ENCODE peak calls at places on chromosomes 13 and 19, in four cellular contexts. Y is tibial nerve, H is uterus, G is left ventricle myocardium inferior. I is an unnamed sample.

GRCh38 chr13:90591927-90592268 is 755.6 kb upstream of the MIR17HG start:
- DNase-seq in Y (no peak), G (no peak), H (no peak), I (no peak)

GRCh38 chr19:42198676-42199439 is 18.6 kb downstream of the DEDD2 start:
- DNase-seq in H (no peak), G (no peak), Y (no peak), I (no peak)

GRCh38 chr19:55370305-55370988 is at the start of gene IL11:
- DNase-seq in G (no peak), Y (no peak), H (no peak), I (no peak)

GRCh38 chr19:32869369-32870153 is at the start of gene SLC7A9:
- DNase-seq in H (no peak), Y (no peak), G (no peak), I (no peak)

GRCh38 chr19:18912933-18913332 is 6.3 kb downstream of the COPE start:
- DNase-seq in G (no peak), Y (no peak), H (no peak), I (no peak)

GRCh38 chr19:31214086-31214485 is 135.2 kb downstream of the TSHZ3 start:
- DNase-seq in Y (no peak), H (peak; percentile 49), G (peak; percentile 19), I (peak; percentile 38)

GRCh38 chr19:49938662-49939061 is 9.4 kb upstream of the NUP62 start:
- DNase-seq in H (no peak), G (no peak), Y (no peak), I (no peak)

GRCh38 chr19:55418185-55418584 is 10.6 kb upstream of the UBE2S start:
- DNase-seq in Y (no peak), G (no peak), H (no peak), I (peak; percentile 48)

GRCh38 chr19:31676271-31677004 is 327.2 kb upstream of the TSHZ3 start:
- DNase-seq in Y (no peak), G (no peak), H (no peak), I (no peak)

GRCh38 chr19:2271516-2272103 is 10.4 kb downstream of the PEAK3 start:
- DNase-seq in Y (no peak), H (peak; percentile 40), G (no peak), I (no peak)

GRCh38 chr13:48857576-48857975 is 118.1 kb upstream of the FNDC3A start:
- DNase-seq in Y (no peak), H (no peak), G (no peak), I (no peak)

GRCh38 chr13:51599444-51600176 is 15.3 kb downstream of the WDFY2 start:
- DNase-seq in G (no peak), H (no peak), Y (no peak), I (no peak)

GRCh38 chr19:34418300-34418699 is 9.9 kb upstream of the UBA2 start:
- DNase-seq in Y (no peak), H (no peak), G (no peak), I (no peak)

GRCh38 chr13:100244431-100244830 is 155.5 kb downstream of the PCCA start:
- DNase-seq in H (no peak), G (no peak), Y (no peak), I (no peak)

GRCh38 chr19:45173816-45174215 is 4.2 kb downstream of the TRAPPC6A start:
- DNase-seq in H (no peak), G (no peak), Y (no peak), I (no peak)

GRCh38 chr13:93951153-93951552 is 528.3 kb downstream of the DCT start:
- DNase-seq in G (no peak), Y (no peak), H (no peak), I (no peak)

GRCh38 chr19:46571495-46571894 is 29.6 kb upstream of the CALM3 start:
- DNase-seq in Y (no peak), H (no peak), G (no peak), I (no peak)

GRCh38 chr13:51729853-51730553 is 74.0 kb downstream of the DHRS12 start:
- DNase-seq in H (peak; percentile 75), Y (no peak), G (no peak), I (no peak)

GRCh38 chr19:6464070-6464873 is at the start of gene CRB3:
- DNase-seq in Y (no peak), H (no peak), G (no peak), I (peak; percentile 90)

GRCh38 chr19:18939163-18939562 is 1.9 kb downstream of the HOMER3 start:
- DNase-seq in Y (no peak), G (no peak), H (no peak), I (no peak)

GRCh38 chr13:50130686-50131051 is 115.4 kb downstream of the KCNRG start:
- DNase-seq in Y (no peak), H (no peak), G (peak; percentile 38), I (no peak)

GRCh38 chr13:100128373-100128772 is 39.5 kb downstream of the PCCA start:
- DNase-seq in G (no peak), H (no peak), Y (no peak), I (no peak)

GRCh38 chr13:107964356-107964755 is 251.0 kb downstream of the LIG4 start:
- DNase-seq in H (no peak), Y (no peak), G (no peak), I (no peak)

GRCh38 chr13:93309886-93310520 is 83.4 kb downstream of the GPC6 start:
- DNase-seq in Y (no peak), G (no peak), H (no peak), I (no peak)

GRCh38 chr19:29666634-29667389 is 1.6 kb downstream of the PLEKHF1 start:
- DNase-seq in G (peak; percentile 79), Y (peak; percentile 60), H (peak; percentile 82), I (peak; percentile 70)

GRCh38 chr19:49149652-49150105 is 5.5 kb downstream of the HRC start:
- DNase-seq in Y (no peak), G (peak; percentile 61), H (peak; percentile 70), I (peak; percentile 43)

GRCh38 chr19:7010722-7011593 is 10.3 kb downstream of the MBD3L2B start:
- DNase-seq in Y (no peak), H (no peak), G (no peak), I (no peak)

DNA sequence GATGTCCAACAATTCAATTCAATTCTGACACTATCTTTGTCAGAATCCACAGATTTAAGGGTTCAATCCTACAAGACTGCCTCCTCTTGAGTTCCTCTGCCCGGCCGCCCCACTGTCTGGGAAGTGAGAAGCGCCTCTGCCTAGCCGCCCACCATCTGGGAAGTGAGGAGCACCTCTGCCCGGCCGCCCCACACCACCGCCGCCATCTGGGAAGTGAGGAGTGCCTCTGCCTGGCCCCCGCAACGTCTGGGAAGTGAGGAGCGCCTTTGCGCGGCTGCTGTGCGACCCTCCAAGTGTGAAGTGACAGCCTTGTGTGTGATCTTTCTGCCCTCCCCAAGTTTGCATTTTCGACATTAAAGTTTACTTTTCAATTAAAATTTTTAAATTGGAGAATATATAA is 6.0 kb downstream of the ZNF614 start:
- DNase-seq in G (no peak), Y (no peak), H (no peak), I (no peak)
- H3K9me3 ChIP-seq in G (peaks cover 84% of the 10 kb centered on the region), Y (peaks cover 96% of the 10 kb centered on the region), H (peaks cover 61% of the 10 kb centered on the region), I (no peaks in the 10 kb centered on the region)

DNA sequence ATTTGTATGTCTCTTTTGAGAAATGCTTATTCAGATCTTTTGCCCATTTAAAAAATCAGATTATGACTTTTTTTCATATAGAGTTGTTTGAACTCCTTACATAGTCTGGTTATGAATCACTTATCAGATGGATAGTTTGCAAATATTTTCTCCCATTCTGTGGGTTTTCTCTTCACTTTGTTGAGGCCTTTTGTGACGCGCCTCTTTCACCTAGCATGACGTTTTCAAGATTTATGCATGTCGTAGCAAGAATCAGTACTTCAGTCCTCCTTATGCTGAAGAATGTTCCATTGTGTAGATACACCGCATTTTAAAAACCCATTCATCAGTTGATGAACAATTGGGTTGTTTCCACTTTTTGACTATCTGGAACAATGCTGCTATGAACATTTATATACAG is 13.4 kb downstream of the PABPC3 start:
- DNase-seq in G (no peak), Y (no peak), H (no peak), I (no peak)
- H3K9me3 ChIP-seq in G (no peaks in the 10 kb centered on the region), Y (no peaks in the 10 kb centered on the region), H (no peaks in the 10 kb centered on the region), I (no peaks in the 10 kb centered on the region)

GRCh38 chr19:43910884-43911283 is 24.2 kb downstream of the ZNF45 start:
- DNase-seq in H (no peak), Y (no peak), G (no peak), I (no peak)
- H3K9me3 ChIP-seq in H (peaks cover 79% of the 10 kb centered on the region), Y (peaks cover 98% of the 10 kb centered on the region), G (peaks cover 99% of the 10 kb centered on the region), I (peaks cover 4% of the 10 kb centered on the region)

GRCh38 chr13:113468029-113468428 is 14.7 kb upstream of the ADPRHL1 start:
- DNase-seq in Y (no peak), G (no peak), H (no peak), I (no peak)

GRCh38 chr13:113470073-113470472 is 16.8 kb upstream of the ADPRHL1 start:
- DNase-seq in Y (no peak), G (no peak), H (no peak), I (no peak)

GRCh38 chr13:113466321-113466836 is 13.1 kb upstream of the ADPRHL1 start:
- DNase-seq in G (no peak), H (no peak), Y (no peak), I (no peak)

GRCh38 chr13:113469582-113469981 is 16.3 kb upstream of the ADPRHL1 start:
- DNase-seq in H (no peak), G (no peak), Y (no peak), I (no peak)

DNA sequence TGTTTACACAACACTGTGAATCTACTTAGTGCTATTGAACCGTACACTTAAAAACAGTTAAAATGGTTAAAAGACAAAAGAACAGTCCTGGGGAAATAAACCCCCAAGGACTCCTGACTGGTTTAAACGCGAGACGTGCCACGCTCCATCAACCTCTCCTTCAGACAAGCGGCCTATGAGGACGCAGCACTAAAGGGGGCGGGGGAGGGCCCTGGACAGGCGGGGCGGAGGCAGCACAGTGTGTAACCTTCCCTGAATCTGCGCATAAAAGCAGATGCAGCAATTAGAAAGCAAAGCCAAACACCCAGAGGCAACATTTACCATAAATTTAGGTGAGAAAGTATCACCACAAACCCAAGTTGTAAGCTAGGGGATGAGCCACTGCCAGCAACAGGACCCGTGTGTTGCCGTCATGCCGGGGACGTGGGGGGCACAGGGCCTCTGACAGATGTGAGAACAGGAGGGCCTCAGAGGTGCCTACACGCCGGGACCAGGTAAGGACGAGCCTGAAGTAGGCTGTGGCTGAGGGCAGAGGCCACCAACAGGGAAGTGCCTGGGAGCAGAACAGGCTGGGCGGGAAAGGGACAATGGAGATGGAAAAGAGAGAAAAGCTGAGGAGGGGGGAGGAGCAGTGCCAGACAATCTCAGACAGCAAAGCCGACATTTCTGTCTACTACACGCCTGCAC is 15.3 kb upstream of the ADPRHL1 start:
- DNase-seq in Y (no peak), H (no peak), G (no peak), I (no peak)
- H3K9me3 ChIP-seq in Y (no peaks in the 10 kb centered on the region), H (no peaks in the 10 kb centered on the region), G (no peaks in the 10 kb centered on the region), I (no peaks in the 10 kb centered on the region)

GRCh38 chr19:58098682-58098998 is 609 bp upstream of the ZSCAN18 start:
- DNase-seq in H (no peak), G (no peak), Y (no peak), I (no peak)
- H3K9me3 ChIP-seq in H (no peaks in the 10 kb centered on the region), G (peaks cover 66% of the 10 kb centered on the region), Y (peaks cover 62% of the 10 kb centered on the region), I (no peaks in the 10 kb centered on the region)

GRCh38 chr19:56577719-56578602 is 10.7 kb downstream of the ZNF470 start:
- DNase-seq in H (no peak), G (no peak), Y (no peak), I (no peak)
- H3K9me3 ChIP-seq in H (peaks cover 96% of the 10 kb centered on the region), G (peaks cover 100% of the 10 kb centered on the region), Y (peaks cover 100% of the 10 kb centered on the region), I (peaks cover 9% of the 10 kb centered on the region)